ENCODE peak calls at places on chromosomes 13 and 19, in eight cellular contexts. One of them, this sample, is unnamed. For H3K4me1, the result is how much of the 10 kb centered on the place peaks cover.

GRCh38 chr19:46196410-46197124 is 33.0 kb upstream of the IGFL1 start:
- DNase-seq in CD8-positive, alpha-beta memory T cell: no peak
- DNase-seq in fibroblast of lung: no peak
- DNase-seq in adrenal gland: no peak
- DNase-seq in H1: no peak
- DNase-seq in cardiac muscle cell: no peak
- DNase-seq in HAP-1: no peak
- DNase-seq in A673: no peak
- DNase-seq in this sample: no peak

GRCh38 chr19:58294743-58295374 is 10.3 kb upstream of the ERVK3-1 start:
- DNase-seq in fibroblast of lung: no peak
- DNase-seq in H1: no peak
- DNase-seq in adrenal gland: no peak
- DNase-seq in HAP-1: no peak
- DNase-seq in CD8-positive, alpha-beta memory T cell: no peak
- DNase-seq in cardiac muscle cell: no peak
- DNase-seq in A673: no peak
- DNase-seq in this sample: no peak

GRCh38 chr13:49053215-49053614 is 77.5 kb downstream of the FNDC3A start:
- DNase-seq in CD8-positive, alpha-beta memory T cell: no peak
- DNase-seq in H1: no peak
- DNase-seq in HAP-1: no peak
- DNase-seq in adrenal gland: no peak
- DNase-seq in cardiac muscle cell: no peak
- DNase-seq in fibroblast of lung: no peak
- DNase-seq in A673: no peak
- DNase-seq in this sample: no peak

GRCh38 chr19:29666634-29667389 is 1.6 kb downstream of the PLEKHF1 start:
- DNase-seq in CD8-positive, alpha-beta memory T cell: no peak
- DNase-seq in H1: no peak
- DNase-seq in A673: peak
- DNase-seq in fibroblast of lung: peak
- DNase-seq in cardiac muscle cell: peak
- DNase-seq in HAP-1: peak
- DNase-seq in adrenal gland: peak
- DNase-seq in this sample: peak

GRCh38 chr13:107854880-107855279 is 360.5 kb downstream of the LIG4 start:
- DNase-seq in adrenal gland: no peak
- DNase-seq in CD8-positive, alpha-beta memory T cell: no peak
- DNase-seq in cardiac muscle cell: no peak
- DNase-seq in fibroblast of lung: no peak
- DNase-seq in A673: no peak
- DNase-seq in H1: no peak
- DNase-seq in HAP-1: no peak
- DNase-seq in this sample: no peak

GRCh38 chr13:33678906-33679657 is 138.9 kb upstream of the RFC3 start:
- DNase-seq in cardiac muscle cell: peak
- DNase-seq in A673: no peak
- DNase-seq in HAP-1: no peak
- DNase-seq in CD8-positive, alpha-beta memory T cell: peak
- DNase-seq in H1: no peak
- DNase-seq in adrenal gland: peak
- DNase-seq in fibroblast of lung: peak
- DNase-seq in this sample: peak

GRCh38 chr19:23916991-23917390 is 2.3 kb downstream of the ZNF726 start:
- DNase-seq in CD8-positive, alpha-beta memory T cell: no peak
- DNase-seq in A673: no peak
- DNase-seq in H1: no peak
- DNase-seq in fibroblast of lung: peak
- DNase-seq in cardiac muscle cell: peak
- DNase-seq in adrenal gland: no peak
- DNase-seq in HAP-1: no peak
- DNase-seq in this sample: no peak

GRCh38 chr19:36573948-36574726 is 1.0 kb upstream of the ZNF529 start:
- DNase-seq in HAP-1: no peak
- DNase-seq in cardiac muscle cell: peak
- DNase-seq in adrenal gland: no peak
- DNase-seq in H1: no peak
- DNase-seq in A673: no peak
- DNase-seq in fibroblast of lung: peak
- DNase-seq in CD8-positive, alpha-beta memory T cell: no peak
- DNase-seq in this sample: no peak

GRCh38 chr19:14476663-14477401 is 1.7 kb upstream of the PTGER1 start:
- DNase-seq in CD8-positive, alpha-beta memory T cell: peak
- DNase-seq in fibroblast of lung: peak
- DNase-seq in adrenal gland: no peak
- DNase-seq in HAP-1: no peak
- DNase-seq in H1: no peak
- DNase-seq in A673: peak
- DNase-seq in cardiac muscle cell: peak
- DNase-seq in this sample: no peak

GRCh38 chr13:48532146-48532472 is 771 bp downstream of the RCBTB2 start:
- DNase-seq in CD8-positive, alpha-beta memory T cell: no peak
- DNase-seq in cardiac muscle cell: peak
- DNase-seq in fibroblast of lung: peak
- DNase-seq in adrenal gland: no peak
- DNase-seq in A673: no peak
- DNase-seq in H1: no peak
- DNase-seq in HAP-1: peak
- DNase-seq in this sample: no peak

GRCh38 chr19:30061557-30062330 is 119.7 kb downstream of the URI1 start:
- DNase-seq in cardiac muscle cell: no peak
- DNase-seq in CD8-positive, alpha-beta memory T cell: no peak
- DNase-seq in fibroblast of lung: no peak
- DNase-seq in HAP-1: no peak
- DNase-seq in H1: no peak
- DNase-seq in adrenal gland: no peak
- DNase-seq in A673: no peak
- DNase-seq in this sample: peak

GRCh38 chr13:21812192-21812626 is 141.3 kb downstream of the FGF9 start:
- DNase-seq in CD8-positive, alpha-beta memory T cell: no peak
- DNase-seq in H1: no peak
- DNase-seq in cardiac muscle cell: no peak
- DNase-seq in adrenal gland: no peak
- DNase-seq in A673: peak
- DNase-seq in fibroblast of lung: no peak
- DNase-seq in HAP-1: no peak
- DNase-seq in this sample: no peak

GRCh38 chr19:38786572-38787265 is 2.3 kb upstream of the LGALS7B start:
- DNase-seq in HAP-1: no peak
- DNase-seq in A673: no peak
- DNase-seq in fibroblast of lung: no peak
- DNase-seq in adrenal gland: no peak
- DNase-seq in cardiac muscle cell: no peak
- DNase-seq in H1: no peak
- DNase-seq in CD8-positive, alpha-beta memory T cell: no peak
- DNase-seq in this sample: peak

GRCh38 chr13:68714292-68714691 is 1393.3 kb upstream of the ATXN8OS start:
- DNase-seq in HAP-1: peak
- DNase-seq in adrenal gland: no peak
- DNase-seq in H1: no peak
- DNase-seq in fibroblast of lung: no peak
- DNase-seq in cardiac muscle cell: no peak
- DNase-seq in CD8-positive, alpha-beta memory T cell: no peak
- DNase-seq in A673: no peak
- DNase-seq in this sample: no peak

GRCh38 chr19:11881151-11881800 is 6.3 kb upstream of the ZNF69 start:
- DNase-seq in CD8-positive, alpha-beta memory T cell: peak
- DNase-seq in adrenal gland: peak
- DNase-seq in H1: peak
- DNase-seq in fibroblast of lung: peak
- DNase-seq in A673: peak
- DNase-seq in HAP-1: peak
- DNase-seq in cardiac muscle cell: peak
- DNase-seq in this sample: peak

GRCh38 chr13:37481005-37481857 is 117.3 kb downstream of the POSTN start:
- DNase-seq in fibroblast of lung: peak
- DNase-seq in cardiac muscle cell: peak
- DNase-seq in H1: no peak
- DNase-seq in adrenal gland: no peak
- DNase-seq in A673: no peak
- DNase-seq in CD8-positive, alpha-beta memory T cell: no peak
- DNase-seq in HAP-1: no peak
- DNase-seq in this sample: no peak

GRCh38 chr19:42965204-42965603 is 28.2 kb upstream of the PSG7 start:
- DNase-seq in H1: no peak
- DNase-seq in A673: no peak
- DNase-seq in fibroblast of lung: no peak
- DNase-seq in HAP-1: no peak
- DNase-seq in CD8-positive, alpha-beta memory T cell: no peak
- DNase-seq in cardiac muscle cell: no peak
- DNase-seq in adrenal gland: no peak
- DNase-seq in this sample: no peak

GRCh38 chr19:45424191-45425058 is 708 bp upstream of the ERCC1 start:
- DNase-seq in cardiac muscle cell: peak
- DNase-seq in adrenal gland: peak
- DNase-seq in HAP-1: peak
- DNase-seq in A673: peak
- DNase-seq in CD8-positive, alpha-beta memory T cell: peak
- DNase-seq in H1: no peak
- DNase-seq in fibroblast of lung: peak
- DNase-seq in this sample: peak

GRCh38 chr19:33413868-33414666 is 40.6 kb downstream of the CEBPG start:
- DNase-seq in HAP-1: no peak
- DNase-seq in CD8-positive, alpha-beta memory T cell: no peak
- DNase-seq in adrenal gland: no peak
- DNase-seq in cardiac muscle cell: no peak
- DNase-seq in A673: no peak
- DNase-seq in fibroblast of lung: no peak
- DNase-seq in H1: no peak
- DNase-seq in this sample: no peak

GRCh38 chr13:44231786-44232516 is 141.7 kb upstream of the SERP2 start:
- DNase-seq in cardiac muscle cell: peak
- DNase-seq in H1: peak
- DNase-seq in adrenal gland: peak
- DNase-seq in fibroblast of lung: peak
- DNase-seq in CD8-positive, alpha-beta memory T cell: no peak
- DNase-seq in A673: no peak
- DNase-seq in HAP-1: no peak
- DNase-seq in this sample: no peak

GRCh38 chr13:102233566-102234208 is 168.2 kb downstream of the FGF14 start:
- DNase-seq in adrenal gland: no peak
- DNase-seq in cardiac muscle cell: no peak
- DNase-seq in fibroblast of lung: no peak
- DNase-seq in H1: no peak
- DNase-seq in A673: no peak
- DNase-seq in CD8-positive, alpha-beta memory T cell: no peak
- DNase-seq in HAP-1: no peak
- DNase-seq in this sample: no peak

GRCh38 chr13:98326274-98326673 is 149.2 kb upstream of the RNF113B start:
- DNase-seq in fibroblast of lung: no peak
- DNase-seq in A673: no peak
- DNase-seq in H1: no peak
- DNase-seq in CD8-positive, alpha-beta memory T cell: no peak
- DNase-seq in adrenal gland: no peak
- DNase-seq in HAP-1: no peak
- DNase-seq in cardiac muscle cell: no peak
- DNase-seq in this sample: no peak
- H3K4me1 ChIP-seq in fibroblast of lung: under half
- H3K4me1 ChIP-seq in A673: under half
- H3K4me1 ChIP-seq in H1: under half
- H3K4me1 ChIP-seq in CD8-positive, alpha-beta memory T cell: under half
- H3K4me1 ChIP-seq in adrenal gland: under half
- H3K4me1 ChIP-seq in HAP-1: under half
- H3K4me1 ChIP-seq in cardiac muscle cell: under half
- H3K4me1 ChIP-seq in this sample: under half

GRCh38 chr19:47658431-47659383 is 49.8 kb downstream of the BICRA start:
- DNase-seq in A673: no peak
- DNase-seq in fibroblast of lung: no peak
- DNase-seq in CD8-positive, alpha-beta memory T cell: no peak
- DNase-seq in cardiac muscle cell: peak
- DNase-seq in HAP-1: no peak
- DNase-seq in adrenal gland: no peak
- DNase-seq in H1: no peak
- DNase-seq in this sample: no peak
- H3K4me1 ChIP-seq in A673: under half
- H3K4me1 ChIP-seq in fibroblast of lung: under half
- H3K4me1 ChIP-seq in CD8-positive, alpha-beta memory T cell: under half
- H3K4me1 ChIP-seq in cardiac muscle cell: under half
- H3K4me1 ChIP-seq in HAP-1: under half
- H3K4me1 ChIP-seq in adrenal gland: under half
- H3K4me1 ChIP-seq in H1: under half
- H3K4me1 ChIP-seq in this sample: under half

DNA sequence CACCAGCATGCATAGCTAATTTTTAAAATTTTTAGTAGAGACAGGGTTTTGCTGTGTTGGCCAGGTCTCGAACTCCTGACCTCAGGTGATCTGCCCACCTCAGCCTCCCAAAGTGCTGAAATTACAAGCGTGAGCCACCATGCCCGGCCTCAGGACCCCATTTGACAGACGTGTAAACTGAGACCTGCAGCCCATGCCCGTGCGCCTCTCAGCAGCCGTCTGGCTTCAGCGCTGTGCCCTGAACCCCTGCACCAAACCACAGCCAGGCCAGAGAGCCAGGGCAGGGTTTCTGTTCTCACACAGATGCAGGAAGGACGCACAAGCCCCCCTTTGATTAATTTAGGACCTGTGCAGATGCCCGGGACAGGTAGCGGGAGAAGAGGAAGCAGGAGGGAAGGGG is 7.3 kb upstream of the FFAR1 start:
- DNase-seq in H1: no peak
- DNase-seq in adrenal gland: no peak
- DNase-seq in fibroblast of lung: no peak
- DNase-seq in cardiac muscle cell: no peak
- DNase-seq in CD8-positive, alpha-beta memory T cell: no peak
- DNase-seq in A673: no peak
- DNase-seq in HAP-1: no peak
- DNase-seq in this sample: peak
- H3K4me1 ChIP-seq in H1: under half
- H3K4me1 ChIP-seq in adrenal gland: under half
- H3K4me1 ChIP-seq in fibroblast of lung: under half
- H3K4me1 ChIP-seq in cardiac muscle cell: under half
- H3K4me1 ChIP-seq in CD8-positive, alpha-beta memory T cell: under half
- H3K4me1 ChIP-seq in A673: under half
- H3K4me1 ChIP-seq in HAP-1: under half
- H3K4me1 ChIP-seq in this sample: under half

GRCh38 chr19:4372630-4373367 is 27.5 kb downstream of the SH3GL1 start:
- DNase-seq in cardiac muscle cell: no peak
- DNase-seq in fibroblast of lung: no peak
- DNase-seq in CD8-positive, alpha-beta memory T cell: no peak
- DNase-seq in A673: no peak
- DNase-seq in adrenal gland: peak
- DNase-seq in HAP-1: no peak
- DNase-seq in H1: no peak
- DNase-seq in this sample: no peak

GRCh38 chr19:4370418-4371041 is 27.2 kb downstream of the MPND start:
- DNase-seq in fibroblast of lung: no peak
- DNase-seq in CD8-positive, alpha-beta memory T cell: no peak
- DNase-seq in A673: no peak
- DNase-seq in adrenal gland: peak
- DNase-seq in H1: no peak
- DNase-seq in HAP-1: no peak
- DNase-seq in cardiac muscle cell: no peak
- DNase-seq in this sample: no peak

GRCh38 chr19:4373601-4374441 is 26.5 kb downstream of the SH3GL1 start:
- DNase-seq in adrenal gland: peak
- DNase-seq in HAP-1: no peak
- DNase-seq in cardiac muscle cell: peak
- DNase-seq in A673: no peak
- DNase-seq in fibroblast of lung: peak
- DNase-seq in H1: no peak
- DNase-seq in CD8-positive, alpha-beta memory T cell: no peak
- DNase-seq in this sample: no peak

GRCh38 chr19:4371209-4371897 is 28.0 kb downstream of the MPND start:
- DNase-seq in A673: no peak
- DNase-seq in H1: no peak
- DNase-seq in fibroblast of lung: no peak
- DNase-seq in HAP-1: no peak
- DNase-seq in adrenal gland: peak
- DNase-seq in cardiac muscle cell: no peak
- DNase-seq in CD8-positive, alpha-beta memory T cell: no peak
- DNase-seq in this sample: no peak

GRCh38 chr19:4371898-4372629 is 28.3 kb downstream of the SH3GL1 start:
- DNase-seq in fibroblast of lung: no peak
- DNase-seq in adrenal gland: peak
- DNase-seq in H1: no peak
- DNase-seq in CD8-positive, alpha-beta memory T cell: no peak
- DNase-seq in cardiac muscle cell: no peak
- DNase-seq in A673: no peak
- DNase-seq in HAP-1: no peak
- DNase-seq in this sample: no peak
- H3K4me1 ChIP-seq in fibroblast of lung: half or more
- H3K4me1 ChIP-seq in adrenal gland: half or more
- H3K4me1 ChIP-seq in H1: under half
- H3K4me1 ChIP-seq in CD8-positive, alpha-beta memory T cell: half or more
- H3K4me1 ChIP-seq in cardiac muscle cell: under half
- H3K4me1 ChIP-seq in A673: under half
- H3K4me1 ChIP-seq in HAP-1: under half
- H3K4me1 ChIP-seq in this sample: half or more